ENCODE peak calls at places on chromosomes 7 and 10, in five cellular contexts. Q is AG10803, Y is kidney epithelial cell, O is mucosa of descending colon, D is H9. H is an unnamed sample.

GRCh38 chr10:46555366-46555712 is 1.1 kb downstream of the GPRIN2 start:
- DNase-seq in Q (no peak), Y (no peak), O (no peak), D (peak), H (peak)

GRCh38 chr10:81108516-81109199 is 571.0 kb downstream of the SH2D4B start:
- DNase-seq in Q (no peak), Y (peak), O (no peak), D (no peak), H (no peak)

GRCh38 chr10:91742189-91742588 is 56.0 kb upstream of the TNKS2 start:
- DNase-seq in Q (no peak), Y (no peak), O (no peak), D (no peak), H (no peak)

GRCh38 chr10:17022898-17023297 is 106.7 kb downstream of the CUBN start:
- DNase-seq in Q (peak), Y (no peak), O (no peak), D (no peak), H (no peak)

GRCh38 chr7:135335628-135336139 is 102.0 kb downstream of the STRA8 start:
- DNase-seq in Q (peak), Y (peak), O (peak), D (peak), H (peak)

GRCh38 chr7:30238721-30239441 is 45.5 kb upstream of the ZNRF2 start:
- DNase-seq in Q (peak), Y (peak), O (peak), D (no peak), H (no peak)

GRCh38 chr7:26369519-26370385 is 78.1 kb downstream of the SNX10 start:
- DNase-seq in Q (peak), Y (no peak), O (no peak), D (no peak), H (peak)

GRCh38 chr10:30155401-30155800 is 96.0 kb upstream of the JCAD start:
- DNase-seq in Q (no peak), Y (no peak), O (no peak), D (no peak), H (no peak)

GRCh38 chr10:81026597-81026996 is 488.9 kb downstream of the SH2D4B start:
- DNase-seq in Q (no peak), Y (peak), O (no peak), D (no peak), H (no peak)

GRCh38 chr10:79060641-79061255 is 8.0 kb upstream of the ZMIZ1 start:
- DNase-seq in Q (no peak), Y (no peak), O (peak), D (no peak), H (no peak)

GRCh38 chr7:142927085-142927745 is 6.3 kb downstream of the TRPV5 start:
- DNase-seq in Q (no peak), Y (no peak), O (no peak), D (no peak), H (no peak)

DNA sequence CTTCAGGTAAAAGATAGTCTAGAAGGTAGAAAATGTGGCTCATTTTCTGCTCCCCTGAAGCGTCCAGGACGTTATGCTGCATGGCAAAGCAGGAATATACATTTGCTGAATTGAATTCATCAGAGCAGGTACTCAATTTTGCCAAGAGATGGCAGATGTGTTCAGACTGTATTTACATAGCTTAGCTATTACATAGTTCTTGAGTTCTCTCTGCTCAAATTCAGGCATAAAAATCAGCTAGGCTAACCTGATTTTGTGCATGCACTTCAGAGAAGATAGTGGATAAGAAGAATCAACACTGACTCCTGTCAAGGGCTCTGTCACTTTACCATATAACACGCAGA is 209.2 kb upstream of the FAM3C start:
- DNase-seq in Q (no peak), Y (no peak), O (no peak), D (no peak), H (no peak)
- TF ChIP-seq CTCF in Q (peak), Y (no peak), O (no peak), D (no peak), H (no peak)

GRCh38 chr7:71236488-71237179 is 104.7 kb downstream of the GALNT17 start:
- DNase-seq in Q (no peak), Y (no peak), O (no peak), D (no peak), H (no peak)

GRCh38 chr7:71235263-71235662 is 103.3 kb downstream of the GALNT17 start:
- DNase-seq in Q (no peak), Y (no peak), O (no peak), D (no peak), H (no peak)

GRCh38 chr7:71239517-71239916 is 107.6 kb downstream of the GALNT17 start:
- DNase-seq in Q (no peak), Y (no peak), O (no peak), D (no peak), H (no peak)

GRCh38 chr7:71238541-71238940 is 106.6 kb downstream of the GALNT17 start:
- DNase-seq in Q (no peak), Y (no peak), O (no peak), D (no peak), H (no peak)

DNA sequence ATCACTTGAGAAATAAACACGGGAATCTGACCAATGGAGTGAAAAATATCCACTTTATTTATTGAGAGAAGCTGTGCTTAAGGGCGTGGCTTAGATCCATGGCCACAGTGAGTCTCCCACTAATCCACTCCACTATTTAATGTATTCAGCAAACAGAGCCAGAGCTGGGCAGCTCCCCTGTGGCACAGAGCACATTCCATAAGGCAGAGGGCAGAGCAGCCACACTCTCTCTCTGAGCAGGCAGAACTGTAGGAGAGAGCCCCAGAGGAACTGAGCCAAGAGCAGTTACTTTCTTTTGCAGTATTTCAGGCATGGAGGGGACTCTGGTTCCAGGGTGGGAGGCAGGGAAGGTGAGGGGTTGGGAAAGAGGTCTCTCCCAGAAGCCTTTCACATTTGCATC is 106.0 kb downstream of the GALNT17 start:
- DNase-seq in Q (no peak), Y (no peak), O (no peak), D (peak), H (peak)
- TF ChIP-seq CTCF in Q (no peak), Y (no peak), O (no peak), D (peak), H (no peak)

DNA sequence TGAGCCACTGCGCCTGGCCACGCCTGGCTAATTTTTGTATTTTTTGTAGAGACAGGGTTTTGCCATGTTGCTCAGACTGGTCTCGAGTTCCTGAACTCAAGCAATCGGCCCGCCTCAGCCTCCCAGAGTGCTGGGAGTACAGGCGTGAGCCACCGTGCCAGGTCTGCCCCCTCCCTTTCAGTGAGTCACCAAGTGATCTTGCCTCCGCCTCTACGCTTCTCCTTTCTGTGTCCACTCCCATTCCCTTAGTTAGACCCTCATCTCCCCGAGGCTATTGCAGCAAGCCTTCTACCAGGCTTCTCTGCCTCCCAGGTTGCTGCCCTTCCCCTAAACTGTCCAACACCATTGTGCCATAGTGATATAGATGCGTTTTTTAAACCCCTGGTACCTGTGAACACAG is 32.9 kb downstream of the CDC123 start:
- DNase-seq in Q (no peak), Y (no peak), O (no peak), D (no peak), H (no peak)
- TF ChIP-seq CTCF in Q (no peak), Y (no peak), O (no peak), D (no peak), H (no peak)

GRCh38 chr7:7595451-7595850 is 28.8 kb downstream of the MIOS start:
- DNase-seq in Q (peak), Y (no peak), O (no peak), D (no peak), H (no peak)
- TF ChIP-seq CTCF in Q (peak), Y (no peak), O (no peak), D (no peak), H (no peak)

GRCh38 chr10:27355918-27356573 is 115.4 kb upstream of the ACBD5 start:
- DNase-seq in Q (no peak), Y (no peak), O (no peak), D (no peak), H (no peak)
- TF ChIP-seq CTCF in Q (no peak), Y (no peak), O (no peak), D (peak), H (no peak)